ENCODE peak calls at places on chromosome 18, in ten cellular contexts. X, M, I, U, T, Y, C, P, Z and A are unnamed samples.

GRCh38 chr18:26549103-26549485 is 741 bp upstream of the KCTD1 start:
- DNase-seq in X (peak), M (peak), I (peak), U (peak), T (no peak), Y (peak), C (no peak), P (no peak), Z (no peak), A (peak)

GRCh38 chr18:28581503-28582169 is 404.7 kb upstream of the CDH2 start:
- DNase-seq in X (no peak), M (no peak), I (peak), U (no peak), T (no peak), Y (no peak), C (no peak), P (no peak), Z (no peak), A (no peak)

GRCh38 chr18:29892960-29893558 is 1149.5 kb downstream of the DSC3 start:
- DNase-seq in X (peak), M (no peak), I (peak), U (no peak), T (no peak), Y (no peak), C (peak), P (no peak), Z (no peak), A (no peak)

GRCh38 chr18:60826346-60826745 is 453.8 kb upstream of the MC4R start:
- DNase-seq in X (no peak), M (no peak), I (no peak), U (no peak), T (peak), Y (no peak), C (no peak), P (no peak), Z (no peak), A (no peak)

GRCh38 chr18:77086034-77086433 is 46.5 kb downstream of the MBP start:
- DNase-seq in X (no peak), M (no peak), I (no peak), U (no peak), T (no peak), Y (no peak), C (no peak), P (no peak), Z (no peak), A (no peak)

GRCh38 chr18:55096261-55097026 is 137.2 kb upstream of the CCDC68 start:
- DNase-seq in X (peak), M (no peak), I (peak), U (peak), T (peak), Y (no peak), C (no peak), P (no peak), Z (peak), A (no peak)

GRCh38 chr18:3117493-3118192 is 102.1 kb downstream of the MYOM1 start:
- DNase-seq in X (peak), M (no peak), I (no peak), U (no peak), T (peak), Y (no peak), C (no peak), P (no peak), Z (no peak), A (no peak)

GRCh38 chr18:29512761-29513160 is 1335.8 kb upstream of the CDH2 start:
- DNase-seq in X (no peak), M (no peak), I (no peak), U (no peak), T (no peak), Y (no peak), C (no peak), P (no peak), Z (no peak), A (no peak)

GRCh38 chr18:75691483-75691882 is 264.0 kb upstream of the SMIM21 start:
- DNase-seq in X (no peak), M (no peak), I (no peak), U (no peak), T (no peak), Y (no peak), C (no peak), P (no peak), Z (no peak), A (no peak)

GRCh38 chr18:22183647-22184161 is 14.3 kb downstream of the GATA6 start:
- DNase-seq in X (no peak), M (no peak), I (no peak), U (no peak), T (no peak), Y (no peak), C (no peak), P (no peak), Z (no peak), A (no peak)

GRCh38 chr18:24369420-24369819 is 28.2 kb downstream of the OSBPL1A start:
- DNase-seq in X (no peak), M (no peak), I (no peak), U (no peak), T (no peak), Y (no peak), C (no peak), P (no peak), Z (no peak), A (no peak)

GRCh38 chr18:37309059-37309458 is 256.5 kb downstream of the CELF4 start:
- DNase-seq in X (peak), M (no peak), I (no peak), U (no peak), T (peak), Y (no peak), C (no peak), P (no peak), Z (no peak), A (no peak)

GRCh38 chr18:63879684-63880083 is 7.8 kb upstream of the SERPINB2 start:
- DNase-seq in X (no peak), M (no peak), I (no peak), U (no peak), T (no peak), Y (no peak), C (no peak), P (no peak), Z (no peak), A (no peak)

GRCh38 chr18:9684901-9685738 is 23.0 kb upstream of the RAB31 start:
- DNase-seq in X (no peak), M (no peak), I (no peak), U (no peak), T (no peak), Y (no peak), C (no peak), P (no peak), Z (peak), A (no peak)

GRCh38 chr18:48385595-48385994 is 23.6 kb downstream of the ZBTB7C start:
- DNase-seq in X (no peak), M (no peak), I (no peak), U (no peak), T (no peak), Y (no peak), C (no peak), P (no peak), Z (no peak), A (no peak)

GRCh38 chr18:13566941-13567762 is 159.2 kb downstream of the FAM210A start:
- DNase-seq in X (no peak), M (peak), I (no peak), U (no peak), T (no peak), Y (peak), C (no peak), P (peak), Z (no peak), A (no peak)

GRCh38 chr18:9333441-9334350 is 877 bp upstream of the TWSG1 start:
- DNase-seq in X (no peak), M (peak), I (no peak), U (no peak), T (no peak), Y (peak), C (no peak), P (no peak), Z (peak), A (no peak)

GRCh38 chr18:52510139-52510538 is 170.1 kb downstream of the DCC start:
- DNase-seq in X (no peak), M (no peak), I (no peak), U (no peak), T (no peak), Y (no peak), C (no peak), P (no peak), Z (no peak), A (no peak)

GRCh38 chr18:76426738-76427305 is 68.2 kb downstream of the ZNF516 start:
- DNase-seq in X (peak), M (no peak), I (peak), U (no peak), T (peak), Y (peak), C (peak), P (no peak), Z (peak), A (peak)

GRCh38 chr18:13393338-13393737 is 174.8 kb downstream of the LDLRAD4 start:
- DNase-seq in X (no peak), M (no peak), I (no peak), U (no peak), T (no peak), Y (peak), C (no peak), P (no peak), Z (no peak), A (no peak)

GRCh38 chr18:37534627-37535026 is 31.0 kb downstream of the CELF4 start:
- DNase-seq in X (no peak), M (no peak), I (peak), U (no peak), T (no peak), Y (no peak), C (no peak), P (no peak), Z (no peak), A (no peak)

GRCh38 chr18:6414118-6414722 is 491 bp downstream of the L3MBTL4 start:
- DNase-seq in X (no peak), M (peak), I (peak), U (peak), T (peak), Y (peak), C (no peak), P (no peak), Z (peak), A (peak)

GRCh38 chr18:44803019-44803650 is 122.4 kb downstream of the SETBP1 start:
- DNase-seq in X (no peak), M (no peak), I (no peak), U (no peak), T (peak), Y (peak), C (no peak), P (no peak), Z (peak), A (peak)

DNA sequence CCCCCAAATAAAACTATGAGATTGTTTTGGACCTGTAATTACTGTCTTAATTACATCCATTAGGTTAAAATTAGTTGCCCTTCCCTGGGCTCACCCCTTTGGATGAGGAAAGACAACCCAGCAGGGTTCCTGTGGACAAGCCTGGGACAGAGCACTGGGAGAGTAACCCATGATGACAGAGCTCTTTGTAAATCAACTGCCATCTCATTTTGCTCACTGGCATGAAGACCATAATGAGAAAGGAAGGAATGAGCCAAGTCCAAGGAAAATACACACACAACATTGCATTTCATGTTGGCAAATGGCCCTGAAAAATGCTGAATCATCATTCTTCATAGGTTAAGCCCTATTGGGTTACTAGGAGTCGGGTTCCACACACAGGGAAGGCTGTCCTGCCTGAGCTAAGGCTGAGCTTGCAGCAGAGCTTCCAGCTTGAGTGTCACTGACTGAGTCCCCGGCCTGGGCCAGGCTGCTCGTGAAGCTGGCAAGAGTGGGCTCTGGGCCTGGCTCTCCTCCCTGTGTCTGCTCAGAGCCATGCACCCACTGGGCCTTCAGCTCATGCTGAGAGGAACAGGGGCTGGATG is 94.1 kb upstream of the ACAA2 start:
- DNase-seq in X (no peak), M (no peak), I (no peak), U (no peak), T (peak), Y (no peak), C (no peak), P (no peak), Z (no peak), A (no peak)
- TF ChIP-seq EP300 in X (no peak), M (no peak), I (no peak), U (no peak), T (no peak), Y (no peak), C (no peak), P (no peak), Z (no peak), A (no peak)

DNA sequence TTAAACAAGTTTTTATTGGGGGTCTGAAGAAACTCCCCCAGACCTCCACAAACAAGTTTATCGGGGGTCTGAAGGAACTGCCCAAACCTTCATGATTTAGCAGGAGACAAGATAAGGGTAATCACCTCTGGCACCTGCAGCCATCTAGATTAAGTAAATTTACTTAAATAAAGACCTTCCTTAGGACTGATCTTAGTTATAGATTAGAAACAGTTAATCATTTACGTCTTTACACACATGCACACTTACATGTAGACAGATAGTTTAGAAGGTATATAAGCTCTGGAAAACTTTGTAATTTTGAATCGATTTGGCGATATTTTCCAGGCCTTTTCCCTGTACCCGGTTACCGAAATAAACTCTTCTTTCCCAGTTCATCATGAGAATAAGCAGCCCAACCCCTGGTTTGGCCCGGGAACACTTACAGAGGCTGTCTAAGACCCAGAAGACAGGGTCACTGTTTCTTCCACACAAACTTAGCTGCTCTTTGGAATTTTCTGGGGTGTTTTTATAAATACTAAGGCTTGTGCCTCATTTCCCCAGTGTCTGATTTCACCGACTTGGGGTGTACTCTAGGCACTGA is 585 bp upstream of the SKA1 start:
- DNase-seq in X (no peak), M (no peak), I (no peak), U (no peak), T (no peak), Y (no peak), C (no peak), P (no peak), Z (no peak), A (no peak)
- TF ChIP-seq EP300 in X (no peak), M (no peak), I (no peak), U (no peak), T (no peak), Y (no peak), C (no peak), P (no peak), Z (no peak), A (no peak)

DNA sequence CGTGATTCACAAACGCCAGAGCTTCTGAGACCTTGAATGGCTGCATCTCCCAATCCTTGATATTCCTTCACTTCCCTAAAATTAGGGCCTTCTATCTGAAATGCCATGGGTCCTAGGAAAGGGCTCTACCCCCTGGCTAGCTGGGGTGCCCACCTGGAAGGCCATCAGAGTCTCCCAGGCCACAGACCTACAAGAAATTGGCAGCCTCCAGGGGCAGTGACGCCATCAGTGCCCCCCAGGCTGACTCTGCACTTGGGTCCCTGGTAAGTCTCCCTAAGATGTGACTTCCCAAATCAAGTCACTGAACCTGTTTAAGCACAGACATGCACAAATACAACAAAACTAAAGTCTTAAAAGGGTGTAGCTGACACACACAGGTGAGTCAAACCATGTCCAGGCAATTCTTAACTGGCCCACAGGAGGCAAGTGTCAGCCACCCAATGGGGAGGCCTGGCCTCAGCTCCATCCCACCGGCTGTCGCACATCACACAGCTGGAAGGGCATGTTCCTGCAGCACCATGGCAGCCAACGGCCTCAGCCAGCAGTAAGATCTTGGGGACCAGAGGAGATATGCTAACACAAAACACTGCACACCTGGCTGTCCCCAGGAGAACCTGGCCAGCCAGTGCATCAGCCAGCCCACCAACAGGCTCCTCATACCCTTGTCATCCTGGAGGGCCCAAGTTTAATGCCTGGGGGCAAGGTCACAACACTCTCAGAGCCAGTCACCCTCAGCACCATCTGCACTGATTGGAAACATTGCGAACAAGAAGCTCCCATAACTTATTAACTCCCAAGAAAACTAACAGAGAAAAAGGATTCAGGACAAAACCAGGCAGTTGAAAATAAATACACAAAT is 5.2 kb downstream of the PARD6G start:
- DNase-seq in X (no peak), M (no peak), I (no peak), U (no peak), T (no peak), Y (no peak), C (no peak), P (no peak), Z (no peak), A (no peak)
- TF ChIP-seq EP300 in X (no peak), M (no peak), I (no peak), U (no peak), T (no peak), Y (no peak), C (no peak), P (no peak), Z (no peak), A (no peak)

DNA sequence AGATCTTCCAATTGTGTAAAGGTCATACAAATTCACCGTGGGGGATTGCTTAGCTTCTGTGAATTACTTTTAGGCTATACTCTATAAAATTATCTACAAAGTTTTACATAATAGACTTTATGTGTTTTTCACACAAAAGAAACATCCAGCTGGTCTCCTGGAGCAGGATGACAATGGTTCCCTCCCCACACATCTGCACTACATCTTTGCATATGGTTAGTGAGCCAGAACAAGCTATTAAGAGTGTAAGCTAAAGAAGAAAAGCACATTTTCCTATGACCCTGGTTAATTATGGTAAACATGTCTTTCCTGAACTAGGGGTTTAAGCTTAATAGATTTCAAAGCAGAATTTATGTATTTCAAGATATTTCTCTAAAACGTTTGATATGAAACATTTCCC is 295.1 kb downstream of the ASXL3 start:
- DNase-seq in X (no peak), M (no peak), I (no peak), U (no peak), T (no peak), Y (no peak), C (no peak), P (no peak), Z (no peak), A (no peak)
- TF ChIP-seq EP300 in X (no peak), M (no peak), I (no peak), U (no peak), T (no peak), Y (no peak), C (no peak), P (no peak), Z (no peak), A (no peak)